ENCODE peak calls at places on chromosomes 11 and 22, in six cellular contexts. T is IMR-90, V is astrocyte, J is fibroblast of lung, R is right lobe of liver, U is heart right ventricle. A is an unnamed sample.

GRCh38 chr11:115981814-115982471 is 477.7 kb upstream of the CADM1 start:
- DNase-seq in V (no peak), U (no peak), T (no peak), J (peak; percentile 12), R (no peak), A (no peak)

GRCh38 chr11:19772480-19772879 is 59.8 kb downstream of the NAV2 start:
- DNase-seq in T (no peak), R (no peak), J (no peak), V (no peak), U (no peak), A (no peak)

GRCh38 chr11:60127311-60127811 is 38.9 kb downstream of the MS4A2 start:
- DNase-seq in V (no peak), J (no peak), T (no peak), U (no peak), R (no peak), A (no peak)

GRCh38 chr11:76962583-76963416 is 71.4 kb upstream of the B3GNT6 start:
- DNase-seq in V (no peak), R (no peak), J (no peak), T (no peak), U (no peak), A (no peak)

GRCh38 chr22:45284705-45285305 is at the start of gene UPK3A:
- DNase-seq in J (no peak), U (peak; percentile 42), R (peak; percentile 84), V (no peak), T (no peak), A (no peak)

GRCh38 chr22:38921126-38921525 is 36.3 kb upstream of the APOBEC3A start:
- DNase-seq in J (no peak), V (no peak), U (no peak), T (no peak), R (peak; percentile 57), A (no peak)

GRCh38 chr11:13042873-13043338 is 33.8 kb downstream of the RASSF10 start:
- DNase-seq in J (no peak), U (no peak), R (no peak), V (no peak), T (no peak), A (no peak)

GRCh38 chr11:10305964-10306918 is 1.4 kb downstream of the ADM start:
- DNase-seq in R (peak; percentile 51), U (peak; percentile 21), V (no peak), T (peak; percentile 32), J (no peak), A (no peak)

GRCh38 chr22:31241200-31241599 is 29.1 kb downstream of the LIMK2 start:
- DNase-seq in V (peak; percentile 30), R (no peak), T (peak; percentile 26), U (no peak), J (peak; percentile 49), A (no peak)

GRCh38 chr11:441418-442274 is at the start of gene ANO9:
- DNase-seq in V (no peak), J (no peak), R (no peak), U (no peak), T (no peak), A (no peak)

GRCh38 chr11:90453525-90453924 is 230.7 kb upstream of the CHORDC1 start:
- DNase-seq in R (no peak), J (no peak), U (no peak), V (no peak), T (no peak), A (no peak)

GRCh38 chr11:13963949-13964770 is 1.6 kb downstream of the SPON1 start:
- DNase-seq in J (no peak), R (peak; percentile 18), V (no peak), T (no peak), U (peak; percentile 8), A (no peak)

GRCh38 chr11:108536783-108537182 is 38.6 kb upstream of the POGLUT3 start:
- DNase-seq in V (no peak), J (no peak), U (no peak), R (no peak), T (no peak), A (no peak)

GRCh38 chr11:65479184-65480145 is 19.4 kb upstream of the MALAT1 start:
- DNase-seq in R (no peak), V (peak; percentile 89), J (peak; percentile 89), T (peak; percentile 95), U (peak; percentile 81), A (no peak)

GRCh38 chr11:33701302-33701701 is 676 bp upstream of the C11orf91 start:
- DNase-seq in R (no peak), V (peak; percentile 62), T (peak; percentile 51), J (peak; percentile 74), U (no peak), A (no peak)

GRCh38 chr11:34528072-34528471 is 14.5 kb upstream of the ELF5 start:
- DNase-seq in T (no peak), J (no peak), V (no peak), R (no peak), U (no peak), A (no peak)

GRCh38 chr22:41833369-41834004 is 582 bp downstream of the SREBF2 start:
- DNase-seq in R (peak; percentile 65), J (peak; percentile 45), T (no peak), V (no peak), U (peak; percentile 24), A (peak; percentile 65)

GRCh38 chr22:46672731-46673130 is 52.5 kb downstream of the GRAMD4 start:
- DNase-seq in J (no peak), U (no peak), V (no peak), R (no peak), T (no peak), A (no peak)

GRCh38 chr22:46673205-46673604 is 53.0 kb downstream of the GRAMD4 start:
- DNase-seq in J (no peak), U (no peak), V (no peak), R (no peak), T (no peak), A (no peak)

GRCh38 chr22:46674367-46674781 is 54.2 kb downstream of the GRAMD4 start:
- DNase-seq in R (no peak), V (no peak), J (no peak), U (peak; percentile 85), T (no peak), A (no peak)

GRCh38 chr22:46674906-46675305 is 54.7 kb downstream of the GRAMD4 start:
- DNase-seq in V (no peak), U (no peak), T (no peak), J (no peak), R (no peak), A (no peak)

GRCh38 chr22:46673677-46674236 is 53.6 kb downstream of the GRAMD4 start:
- DNase-seq in J (no peak), V (no peak), T (no peak), U (no peak), R (no peak), A (no peak)
- H3K4me3 ChIP-seq in J (no peak overlapping the region), V (no peak overlapping the region), T (no peak overlapping the region), U (peak overlapping the region; percentile 49), R (no peak overlapping the region), A (no peak overlapping the region)

DNA sequence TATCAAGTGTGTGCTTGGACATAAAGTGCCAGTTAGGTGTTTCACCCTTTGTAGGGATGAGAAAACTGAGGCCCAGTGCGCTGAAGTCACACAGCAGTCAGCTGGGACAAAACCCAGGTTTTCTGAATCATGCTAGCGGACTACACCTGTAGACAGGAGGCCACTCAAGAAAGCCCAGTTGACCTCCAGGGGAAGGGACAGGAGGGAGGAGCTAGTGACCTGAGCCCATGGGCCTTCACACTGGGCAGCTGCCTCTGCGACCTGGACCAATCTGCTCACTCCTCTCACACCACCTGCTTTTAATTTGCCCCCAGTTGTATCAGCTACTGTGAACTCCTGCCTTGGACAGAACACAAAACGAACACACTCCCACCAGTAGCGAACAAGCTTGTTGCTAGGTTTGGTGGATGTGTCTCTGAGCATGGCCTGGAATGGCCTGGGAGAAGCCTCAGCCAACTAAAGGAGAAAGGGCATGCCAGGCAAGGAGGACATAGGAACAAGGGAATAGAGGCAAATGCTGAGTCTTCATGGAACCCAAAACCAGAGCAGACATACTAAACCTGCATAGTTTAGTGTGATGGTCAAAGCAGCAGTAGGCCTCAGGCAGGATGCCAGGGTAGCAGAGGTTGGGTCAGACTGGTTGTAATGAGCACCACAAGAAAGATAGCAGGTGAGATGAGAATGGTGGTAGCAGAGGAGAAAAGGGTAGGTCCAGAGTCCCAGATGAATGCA is 7.2 kb downstream of the LMO1 start:
- DNase-seq in U (no peak), T (no peak), V (no peak), J (no peak), R (no peak), A (no peak)
- H3K27ac ChIP-seq in U (no peak overlapping the region), T (no peak overlapping the region), V (no peak overlapping the region), J (no peak overlapping the region), R (no peak overlapping the region), A (no peak overlapping the region)

DNA sequence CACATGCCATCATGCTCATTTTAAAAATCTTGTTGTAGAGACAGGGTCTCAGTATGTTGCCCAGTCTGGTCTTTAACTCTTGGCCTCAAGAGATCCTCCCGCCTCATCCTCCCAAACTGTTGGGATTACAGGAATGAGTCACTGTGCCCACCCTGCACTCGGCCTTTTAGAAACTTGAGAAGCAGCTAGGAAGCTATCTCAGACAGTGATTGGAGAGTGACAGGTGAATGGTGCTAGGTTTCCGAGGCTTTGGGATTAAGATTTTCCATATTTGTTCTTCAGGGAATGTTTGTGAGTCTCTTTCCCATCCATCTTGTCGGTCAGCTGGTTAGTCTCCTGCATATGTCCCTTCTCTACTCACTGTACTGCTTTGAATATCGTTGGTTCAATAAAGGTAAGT is 10.5 kb downstream of the EI24 start:
- DNase-seq in J (no peak), V (no peak), U (no peak), T (no peak), R (no peak), A (no peak)
- H3K9me3 ChIP-seq in J (no peaks in the 10 kb centered on the region), V (no peaks in the 10 kb centered on the region), U (no peaks in the 10 kb centered on the region), T (no peaks in the 10 kb centered on the region), R (no peaks in the 10 kb centered on the region), A (no peaks in the 10 kb centered on the region)

GRCh38 chr11:3161720-3162409 is 3.2 kb downstream of the OSBPL5 start:
- DNase-seq in R (peak; percentile 5), U (no peak), J (no peak), V (no peak), T (no peak), A (no peak)

GRCh38 chr11:3158821-3159220 is 6.3 kb downstream of the OSBPL5 start:
- DNase-seq in T (no peak), V (no peak), J (no peak), R (peak; percentile 8), U (no peak), A (no peak)

GRCh38 chr11:3159296-3160190 is 5.6 kb downstream of the OSBPL5 start:
- DNase-seq in V (no peak), R (peak; percentile 31), J (no peak), U (no peak), T (no peak), A (no peak)

GRCh38 chr11:3161309-3161708 is 3.8 kb downstream of the OSBPL5 start:
- DNase-seq in T (no peak), J (no peak), V (no peak), R (peak; percentile 18), U (no peak), A (no peak)

DNA sequence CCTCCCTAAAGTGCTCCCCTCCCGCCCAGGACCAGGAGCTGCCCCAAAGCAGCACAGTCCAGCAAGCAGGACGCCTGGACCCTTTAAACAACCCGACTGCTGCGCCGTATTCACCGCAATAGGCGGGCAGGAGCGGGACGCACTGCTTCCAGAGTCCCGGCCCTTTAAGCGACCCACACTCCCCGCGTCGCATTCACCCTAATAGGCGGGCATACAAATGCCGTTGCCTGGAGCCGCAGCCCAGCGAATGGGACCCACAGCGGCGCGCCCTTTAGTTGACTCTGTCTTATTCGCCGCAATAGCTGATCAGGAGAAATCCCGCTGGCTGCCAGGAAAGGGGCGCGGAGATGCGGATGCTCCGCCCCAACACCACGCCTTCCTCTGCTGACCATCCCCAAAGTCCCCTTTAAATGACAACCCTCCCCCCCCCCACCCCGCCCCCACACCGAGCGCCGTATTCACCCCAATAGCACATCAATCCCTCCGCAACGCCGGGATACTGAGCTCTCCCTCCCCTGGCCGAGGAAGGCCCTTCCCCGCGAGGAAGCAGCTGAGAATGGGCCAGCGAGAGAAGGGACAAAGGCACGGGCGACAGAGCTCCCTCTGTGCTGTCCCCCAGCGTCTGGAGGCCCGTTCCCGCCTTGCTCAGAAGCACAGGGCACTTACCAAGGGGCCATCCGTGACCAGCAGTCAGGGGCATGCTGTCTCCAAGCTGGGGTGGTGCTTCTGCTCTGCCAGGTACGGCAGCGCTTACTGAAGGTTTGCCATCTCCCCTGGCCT is 4.7 kb downstream of the OSBPL5 start:
- DNase-seq in J (peak; percentile 92), V (peak; percentile 87), R (peak; percentile 66), T (peak; percentile 92), U (peak; percentile 91), A (peak; percentile 95)
- H3K4me3 ChIP-seq in J (peak overlapping the region; percentile 72), V (peak overlapping the region; percentile 59), R (no peak overlapping the region), T (peak overlapping the region; percentile 53), U (peak overlapping the region; percentile 63), A (peak overlapping the region; percentile 54)

A was measured in right atrium auricular region.